ENCODE peak calls at places on chromosome 1, in ten cellular contexts. T is psoas muscle; V is osteoblast; R is CD8-positive, alpha-beta T cell; A is coronary artery; U is pancreas; D is ascending aorta; J is foreskin fibroblast; H is neural progenitor cell; Y is astrocyte of the spinal cord. Z is an unnamed sample.

GRCh38 chr1:50271968-50272578 is 151.2 kb downstream of the DMRTA2 start:
- DNase-seq in T (peak; percentile 26), V (no peak), R (no peak), A (no peak), U (no peak), D (no peak), J (peak; percentile 60), H (peak; percentile 13), Y (no peak), Z (no peak)

GRCh38 chr1:108811611-108812010 is 45.3 kb downstream of the AKNAD1 start:
- DNase-seq in T (no peak), V (no peak), R (no peak), A (no peak), U (no peak), D (no peak), J (no peak), H (no peak), Y (no peak), Z (no peak)

GRCh38 chr1:203556047-203556851 is 62.3 kb downstream of the OPTC start:
- DNase-seq in T (peak; percentile 75), V (peak; percentile 86), R (no peak), A (peak; percentile 87), U (peak; percentile 15), D (peak; percentile 41), J (peak; percentile 95), H (peak; percentile 50), Y (peak; percentile 76), Z (peak; percentile 90)

GRCh38 chr1:64215576-64215975 is 12.2 kb downstream of the UBE2U start:
- DNase-seq in T (no peak), V (no peak), R (no peak), A (no peak), U (no peak), D (no peak), J (no peak), H (no peak), Y (no peak), Z (no peak)

GRCh38 chr1:30847358-30847972 is 61.1 kb downstream of the SDC3 start:
- DNase-seq in T (peak; percentile 75), V (peak; percentile 93), R (no peak), A (peak; percentile 85), U (peak; percentile 75), D (peak; percentile 29), J (no peak), H (peak; percentile 66), Y (peak; percentile 72), Z (no peak)

GRCh38 chr1:230825804-230826160 is 42.5 kb downstream of the C1orf198 start:
- DNase-seq in T (no peak), V (no peak), R (no peak), A (peak; percentile 79), U (no peak), D (no peak), J (peak; percentile 73), H (no peak), Y (no peak), Z (peak; percentile 28)

GRCh38 chr1:218475275-218475674 is 130.1 kb downstream of the TGFB2 start:
- DNase-seq in T (no peak), V (no peak), R (no peak), A (no peak), U (no peak), D (no peak), J (no peak), H (no peak), Y (no peak), Z (no peak)

GRCh38 chr1:150575518-150576366 is 3.7 kb downstream of the MCL1 start:
- DNase-seq in T (no peak), V (peak; percentile 37), R (no peak), A (no peak), U (no peak), D (no peak), J (no peak), H (no peak), Y (peak; percentile 36), Z (no peak)

GRCh38 chr1:205172729-205173366 is 38.7 kb downstream of the DSTYK start:
- DNase-seq in T (no peak), V (peak; percentile 89), R (no peak), A (no peak), U (no peak), D (no peak), J (peak; percentile 94), H (no peak), Y (peak; percentile 95), Z (no peak)

GRCh38 chr1:14441302-14441741 is 157.2 kb upstream of the KAZN start:
- DNase-seq in T (no peak), V (peak; percentile 92), R (no peak), A (no peak), U (no peak), D (no peak), J (peak; percentile 86), H (no peak), Y (peak; percentile 80), Z (no peak)

GRCh38 chr1:119895102-119895501 is 1.2 kb downstream of the ADAM30 start:
- DNase-seq in T (no peak), V (no peak), R (no peak), A (no peak), U (no peak), D (no peak), J (no peak), H (no peak), Y (no peak), Z (no peak)

GRCh38 chr1:47785118-47785517 is 212.1 kb downstream of the TRABD2B start:
- DNase-seq in T (no peak), V (peak; percentile 45), R (no peak), A (no peak), U (no peak), D (no peak), J (no peak), H (no peak), Y (no peak), Z (no peak)

GRCh38 chr1:112429749-112430148 is 33.7 kb downstream of the CTTNBP2NL start:
- DNase-seq in T (no peak), V (no peak), R (no peak), A (no peak), U (no peak), D (no peak), J (no peak), H (no peak), Y (no peak), Z (no peak)

GRCh38 chr1:53581476-53581875 is 122.3 kb downstream of the DMRTB1 start:
- DNase-seq in T (no peak), V (no peak), R (no peak), A (no peak), U (no peak), D (no peak), J (no peak), H (no peak), Y (no peak), Z (no peak)

GRCh38 chr1:64691631-64692030 is 53.2 kb upstream of the RAVER2 start:
- DNase-seq in T (no peak), V (no peak), R (no peak), A (no peak), U (no peak), D (no peak), J (peak; percentile 26), H (no peak), Y (peak; percentile 51), Z (no peak)

GRCh38 chr1:191022856-191023255 is 545.2 kb upstream of the BRINP3 start:
- DNase-seq in T (no peak), V (no peak), R (no peak), A (no peak), U (no peak), D (no peak), J (peak; percentile 78), H (no peak), Y (peak; percentile 45), Z (no peak)

GRCh38 chr1:19010995-19011696 is 54.7 kb upstream of the IFFO2 start:
- DNase-seq in T (peak; percentile 74), V (peak; percentile 95), R (peak; percentile 70), A (peak; percentile 93), U (peak; percentile 86), D (peak; percentile 63), J (peak; percentile 98), H (peak; percentile 55), Y (peak; percentile 99), Z (peak; percentile 97)

GRCh38 chr1:150550222-150551048 is 1.2 kb downstream of the ADAMTSL4 start:
- DNase-seq in T (peak; percentile 68), V (peak; percentile 86), R (no peak), A (peak; percentile 88), U (no peak), D (no peak), J (peak; percentile 59), H (peak; percentile 13), Y (no peak), Z (no peak)

DNA sequence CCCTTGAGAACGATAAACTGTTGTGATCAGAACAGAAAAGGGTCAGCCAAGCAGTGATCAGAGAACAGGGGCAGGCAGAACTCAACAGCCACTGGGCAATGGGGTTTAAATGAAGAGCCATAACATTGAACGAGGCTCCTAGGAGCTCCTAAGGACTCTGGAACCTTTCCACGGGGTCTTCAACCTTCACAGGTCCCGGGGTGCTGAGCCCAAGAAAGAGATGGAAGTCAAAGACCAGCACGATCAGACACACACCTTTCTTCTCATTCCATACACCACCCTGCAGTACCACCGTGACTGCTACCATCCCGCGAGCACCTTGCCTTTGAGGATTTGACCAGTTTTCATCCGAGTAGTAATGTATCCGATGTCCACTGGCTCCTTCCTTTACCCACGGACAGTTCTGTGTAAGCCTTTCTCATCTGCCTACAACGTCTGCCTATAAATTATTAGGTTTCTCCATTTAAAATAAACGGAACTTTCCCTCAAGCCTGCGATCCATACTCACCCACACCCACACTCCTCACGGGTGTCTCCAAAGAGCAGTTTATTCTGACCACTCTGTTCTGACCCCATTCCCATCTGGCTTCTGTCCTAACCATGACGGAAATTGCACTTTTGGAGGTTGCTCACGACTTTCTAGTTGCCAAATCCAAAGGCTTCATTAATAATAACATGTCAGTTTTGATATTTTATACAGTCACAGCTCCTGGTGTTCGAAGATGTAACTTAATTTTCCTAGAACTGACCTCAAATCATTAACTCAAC is 16.8 kb upstream of the HHAT start:
- DNase-seq in T (no peak), V (no peak), R (no peak), A (no peak), U (no peak), D (no peak), J (peak; percentile 27), H (no peak), Y (no peak), Z (peak; percentile 83)
- H3K4me3 ChIP-seq in T (peak overlapping the region; percentile 42), V (peak overlapping the region; percentile 67), R (no peak overlapping the region), A (peak overlapping the region; percentile 67), U (no peak overlapping the region), D (peak overlapping the region; percentile 69), J (peak overlapping the region; percentile 44), H (peak overlapping the region; percentile 73), Y (no peak overlapping the region), Z (peak overlapping the region; percentile 46)

GRCh38 chr1:235075121-235075954 is 53.3 kb downstream of the TOMM20 start:
- DNase-seq in T (peak; percentile 83), V (peak; percentile 95), R (peak; percentile 37), A (peak; percentile 89), U (peak; percentile 57), D (peak; percentile 82), J (peak; percentile 92), H (no peak), Y (peak; percentile 92), Z (no peak)
- H3K4me3 ChIP-seq in T (peak overlapping the region; percentile 4), V (peak overlapping the region; percentile 51), R (no peak overlapping the region), A (peak overlapping the region; percentile 27), U (no peak overlapping the region), D (peak overlapping the region; percentile 49), J (peak overlapping the region; percentile 23), H (no peak overlapping the region), Y (no peak overlapping the region), Z (no peak overlapping the region)

GRCh38 chr1:12150456-12151200 is 16.2 kb upstream of the TNFRSF1B start:
- DNase-seq in T (no peak), V (peak; percentile 45), R (peak; percentile 35), A (no peak), U (no peak), D (no peak), J (no peak), H (no peak), Y (no peak), Z (no peak)
- H3K4me3 ChIP-seq in T (no peak overlapping the region), V (no peak overlapping the region), R (peak overlapping the region; percentile 4), A (no peak overlapping the region), U (no peak overlapping the region), D (no peak overlapping the region), J (no peak overlapping the region), H (no peak overlapping the region), Y (no peak overlapping the region), Z (no peak overlapping the region)

GRCh38 chr1:232380131-232380530 is 249.8 kb downstream of the SIPA1L2 start:
- DNase-seq in T (no peak), V (no peak), R (no peak), A (no peak), U (no peak), D (no peak), J (no peak), H (no peak), Y (no peak), Z (no peak)
- H3K4me3 ChIP-seq in T (no peak overlapping the region), V (no peak overlapping the region), R (no peak overlapping the region), A (no peak overlapping the region), U (no peak overlapping the region), D (no peak overlapping the region), J (no peak overlapping the region), H (no peak overlapping the region), Y (no peak overlapping the region), Z (no peak overlapping the region)

Z was measured in vagina.